ENCODE peak calls at places on chromosome 16, in four cellular contexts. One of them, this sample, is unnamed.

GRCh38 chr16:53055603-53056527 is 1.1 kb downstream of the CHD9 start:
- DNase-seq in activated T-cell treated with anti-CD3 and anti-CD28 coated beads, Interleukin-2, amount 50 U/mL, for 72 hours: no peak
- DNase-seq in AG04450: peak
- DNase-seq in AML-193: peak
- DNase-seq in this sample: peak

GRCh38 chr16:5490499-5490898 is 392.9 kb upstream of the EEF2KMT start:
- DNase-seq in activated T-cell treated with anti-CD3 and anti-CD28 coated beads, Interleukin-2, amount 50 U/mL, for 72 hours: peak
- DNase-seq in AG04450: no peak
- DNase-seq in AML-193: peak
- DNase-seq in this sample: no peak

GRCh38 chr16:70577256-70577698 is 53.7 kb downstream of the SF3B3 start:
- DNase-seq in activated T-cell treated with anti-CD3 and anti-CD28 coated beads, Interleukin-2, amount 50 U/mL, for 72 hours: no peak
- DNase-seq in AG04450: no peak
- DNase-seq in AML-193: no peak
- DNase-seq in this sample: no peak

GRCh38 chr16:9134739-9135138 is 43.3 kb downstream of the HAPSTR1 start:
- DNase-seq in activated T-cell treated with anti-CD3 and anti-CD28 coated beads, Interleukin-2, amount 50 U/mL, for 72 hours: peak
- DNase-seq in AG04450: no peak
- DNase-seq in AML-193: peak
- DNase-seq in this sample: peak

GRCh38 chr16:6880263-6880662 is 452.4 kb upstream of the RBFOX1 start:
- DNase-seq in activated T-cell treated with anti-CD3 and anti-CD28 coated beads, Interleukin-2, amount 50 U/mL, for 72 hours: no peak
- DNase-seq in AG04450: no peak
- DNase-seq in AML-193: no peak
- DNase-seq in this sample: no peak

GRCh38 chr16:50302472-50303005 is 36.2 kb downstream of the ADCY7 start:
- DNase-seq in activated T-cell treated with anti-CD3 and anti-CD28 coated beads, Interleukin-2, amount 50 U/mL, for 72 hours: no peak
- DNase-seq in AG04450: no peak
- DNase-seq in AML-193: no peak
- DNase-seq in this sample: no peak

GRCh38 chr16:17470871-17471744 is at the start of gene XYLT1:
- DNase-seq in activated T-cell treated with anti-CD3 and anti-CD28 coated beads, Interleukin-2, amount 50 U/mL, for 72 hours: peak
- DNase-seq in AG04450: peak
- DNase-seq in AML-193: no peak
- DNase-seq in this sample: peak

GRCh38 chr16:56357291-56357764 is 68.0 kb downstream of the AMFR start:
- DNase-seq in activated T-cell treated with anti-CD3 and anti-CD28 coated beads, Interleukin-2, amount 50 U/mL, for 72 hours: no peak
- DNase-seq in AG04450: no peak
- DNase-seq in AML-193: no peak
- DNase-seq in this sample: no peak

GRCh38 chr16:1105888-1106620 is 10.0 kb upstream of the C1QTNF8 start:
- DNase-seq in activated T-cell treated with anti-CD3 and anti-CD28 coated beads, Interleukin-2, amount 50 U/mL, for 72 hours: peak
- DNase-seq in AG04450: peak
- DNase-seq in AML-193: peak
- DNase-seq in this sample: peak

GRCh38 chr16:69741951-69742904 is 12.5 kb downstream of the NOB1 start:
- DNase-seq in activated T-cell treated with anti-CD3 and anti-CD28 coated beads, Interleukin-2, amount 50 U/mL, for 72 hours: no peak
- DNase-seq in AG04450: no peak
- DNase-seq in AML-193: no peak
- DNase-seq in this sample: no peak

GRCh38 chr16:85157813-85158701 is 45.8 kb upstream of the CIBAR2 start:
- DNase-seq in activated T-cell treated with anti-CD3 and anti-CD28 coated beads, Interleukin-2, amount 50 U/mL, for 72 hours: peak
- DNase-seq in AG04450: no peak
- DNase-seq in AML-193: no peak
- DNase-seq in this sample: no peak

GRCh38 chr16:15521390-15521757 is 87.0 kb downstream of the BMERB1 start:
- DNase-seq in activated T-cell treated with anti-CD3 and anti-CD28 coated beads, Interleukin-2, amount 50 U/mL, for 72 hours: no peak
- DNase-seq in AG04450: no peak
- DNase-seq in AML-193: no peak
- DNase-seq in this sample: no peak

GRCh38 chr16:88530858-88531203 is 39.4 kb upstream of the ZC3H18 start:
- DNase-seq in activated T-cell treated with anti-CD3 and anti-CD28 coated beads, Interleukin-2, amount 50 U/mL, for 72 hours: no peak
- DNase-seq in AG04450: no peak
- DNase-seq in AML-193: no peak
- DNase-seq in this sample: no peak

GRCh38 chr16:47018223-47018891 is 44.9 kb upstream of the DNAJA2 start:
- DNase-seq in activated T-cell treated with anti-CD3 and anti-CD28 coated beads, Interleukin-2, amount 50 U/mL, for 72 hours: peak
- DNase-seq in AG04450: no peak
- DNase-seq in AML-193: no peak
- DNase-seq in this sample: peak

GRCh38 chr16:46853713-46854443 is 22.9 kb upstream of the C16orf87 start:
- DNase-seq in activated T-cell treated with anti-CD3 and anti-CD28 coated beads, Interleukin-2, amount 50 U/mL, for 72 hours: peak
- DNase-seq in AG04450: peak
- DNase-seq in AML-193: peak
- DNase-seq in this sample: peak

GRCh38 chr16:65519402-65519801 is 397.5 kb upstream of the CDH11 start:
- DNase-seq in activated T-cell treated with anti-CD3 and anti-CD28 coated beads, Interleukin-2, amount 50 U/mL, for 72 hours: no peak
- DNase-seq in AG04450: no peak
- DNase-seq in AML-193: no peak
- DNase-seq in this sample: no peak

GRCh38 chr16:67459858-67460144 is 21.2 kb downstream of the ATP6V0D1 start:
- DNase-seq in activated T-cell treated with anti-CD3 and anti-CD28 coated beads, Interleukin-2, amount 50 U/mL, for 72 hours: no peak
- DNase-seq in AG04450: no peak
- DNase-seq in AML-193: no peak
- DNase-seq in this sample: no peak

GRCh38 chr16:51569204-51569911 is 418.3 kb upstream of the SALL1 start:
- DNase-seq in activated T-cell treated with anti-CD3 and anti-CD28 coated beads, Interleukin-2, amount 50 U/mL, for 72 hours: no peak
- DNase-seq in AG04450: no peak
- DNase-seq in AML-193: no peak
- DNase-seq in this sample: no peak

GRCh38 chr16:56257666-56258359 is 66.5 kb downstream of the GNAO1 start:
- DNase-seq in activated T-cell treated with anti-CD3 and anti-CD28 coated beads, Interleukin-2, amount 50 U/mL, for 72 hours: no peak
- DNase-seq in AG04450: no peak
- DNase-seq in AML-193: no peak
- DNase-seq in this sample: no peak

This sample was measured in NCI-H1105 treated with DMSO at 0.1 percent for 48 hours.